ENCODE peak calls at places on chromosome 13, in four cellular contexts. G is K562, B is H1, Q is HepG2. W is an unnamed sample.

GRCh38 chr13:97659602-97660001 is 225.6 kb downstream of the RAP2A start:
- DNase-seq in G (no peak), B (no peak), Q (peak), W (no peak)

GRCh38 chr13:44299544-44299943 is 74.1 kb upstream of the SERP2 start:
- DNase-seq in G (no peak), B (no peak), Q (no peak), W (no peak)

GRCh38 chr13:41049480-41049879 is 11.8 kb upstream of the WBP4 start:
- DNase-seq in G (no peak), B (no peak), Q (no peak), W (no peak)

GRCh38 chr13:95160112-95160906 is 140.9 kb downstream of the ABCC4 start:
- DNase-seq in G (no peak), B (no peak), Q (peak), W (no peak)

GRCh38 chr13:107808388-107808787 is 406.9 kb downstream of the LIG4 start:
- DNase-seq in G (no peak), B (no peak), Q (no peak), W (no peak)

GRCh38 chr13:33697936-33698335 is 120.0 kb upstream of the RFC3 start:
- DNase-seq in G (no peak), B (no peak), Q (no peak), W (no peak)

GRCh38 chr13:74226791-74227475 is 92.7 kb upstream of the KLF12 start:
- DNase-seq in G (no peak), B (no peak), Q (no peak), W (no peak)

GRCh38 chr13:110233682-110234280 is 73.2 kb downstream of the COL4A1 start:
- DNase-seq in G (no peak), B (peak), Q (no peak), W (no peak)

GRCh38 chr13:77521595-77522367 is 13.7 kb upstream of the SCEL start:
- DNase-seq in G (no peak), B (no peak), Q (no peak), W (peak)

GRCh38 chr13:31909889-31910551 is 121.6 kb upstream of the FRY start:
- DNase-seq in G (peak), B (no peak), Q (peak), W (peak)

GRCh38 chr13:45412274-45413049 is 5.7 kb downstream of the SLC25A30 start:
- DNase-seq in G (no peak), B (no peak), Q (no peak), W (no peak)

GRCh38 chr13:111853146-111853545 is 213.8 kb upstream of the SOX1 start:
- DNase-seq in G (no peak), B (peak), Q (no peak), W (no peak)

GRCh38 chr13:21020176-21020575 is 41.2 kb downstream of the LATS2 start:
- DNase-seq in G (no peak), B (no peak), Q (no peak), W (no peak)

GRCh38 chr13:100689191-100689590 is 14.6 kb upstream of the TMTC4 start:
- DNase-seq in G (no peak), B (no peak), Q (no peak), W (no peak)

GRCh38 chr13:86383561-86383960 is 584.3 kb upstream of the SLITRK6 start:
- DNase-seq in G (no peak), B (no peak), Q (no peak), W (no peak)

GRCh38 chr13:24220086-24220703 is 59.7 kb downstream of the SPATA13 start:
- DNase-seq in G (peak), B (no peak), Q (peak), W (peak)

GRCh38 chr13:22793598-22794134 is 387.1 kb upstream of the SGCG start:
- DNase-seq in G (no peak), B (no peak), Q (peak), W (peak)

GRCh38 chr13:30409911-30410704 is 12.2 kb upstream of the UBE2L5 start:
- DNase-seq in G (no peak), B (no peak), Q (no peak), W (no peak)

GRCh38 chr13:79307433-79307861 is 98.6 kb downstream of the RBM26 start:
- DNase-seq in G (no peak), B (no peak), Q (peak), W (no peak)

GRCh38 chr13:97540696-97541095 is 106.7 kb downstream of the RAP2A start:
- DNase-seq in G (no peak), B (no peak), Q (no peak), W (no peak)

GRCh38 chr13:102978168-102978567 is 88.0 kb downstream of the SLC10A2 start:
- DNase-seq in G (no peak), B (no peak), Q (no peak), W (no peak)
- TF ChIP-seq RNF2 in G (no peak), B (no peak), Q (no peak), W (no peak)

GRCh38 chr13:35976126-35976525 is 155.1 kb downstream of the DCLK1 start:
- DNase-seq in G (no peak), B (no peak), Q (no peak), W (no peak)
- TF ChIP-seq MAX in G (no peak), B (no peak), Q (no peak), W (no peak)

GRCh38 chr13:25423831-25424230 is 52.1 kb downstream of the ATP8A2 start:
- DNase-seq in G (no peak), B (peak), Q (no peak), W (no peak)

GRCh38 chr13:25421602-25422001 is 49.8 kb downstream of the ATP8A2 start:
- DNase-seq in G (no peak), B (no peak), Q (peak), W (no peak)

GRCh38 chr13:25420161-25420560 is 48.4 kb downstream of the ATP8A2 start:
- DNase-seq in G (no peak), B (no peak), Q (no peak), W (no peak)

DNA sequence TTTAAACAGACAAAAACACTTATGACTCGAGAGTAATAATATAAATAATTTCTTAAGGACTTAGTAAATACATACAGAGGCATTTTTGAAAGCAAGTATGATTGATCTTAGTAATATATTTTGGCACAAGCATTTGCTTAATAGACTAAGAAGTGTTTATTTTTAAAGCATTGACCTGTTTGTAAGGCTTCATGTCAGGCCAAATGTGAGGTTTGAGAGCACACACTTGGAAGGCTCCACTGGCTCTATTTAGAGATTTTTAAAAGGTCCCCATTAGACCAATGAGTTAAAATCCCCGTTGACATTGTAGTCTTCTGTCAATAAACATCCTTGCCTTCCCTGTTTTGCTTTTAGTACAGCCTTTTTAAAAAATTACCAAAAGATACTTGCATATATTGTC is 50.4 kb downstream of the ATP8A2 start:
- DNase-seq in G (no peak), B (no peak), Q (no peak), W (no peak)
- TF ChIP-seq RFX5 in G (no peak), B (no peak), Q (no peak), W (no peak)

GRCh38 chr13:28394422-28394821 is 100.5 kb downstream of the FLT1 start:
- DNase-seq in G (no peak), B (no peak), Q (no peak), W (no peak)
- TF ChIP-seq RNF2 in G (no peak), B (no peak), Q (no peak), W (no peak)

GRCh38 chr13:87393358-87393757 is 277.8 kb upstream of the SLITRK5 start:
- DNase-seq in G (no peak), B (no peak), Q (no peak), W (no peak)
- TF ChIP-seq MAX in G (no peak), B (no peak), Q (no peak), W (no peak)

GRCh38 chr13:80338781-80339577 is 1.9 kb downstream of the SPRY2 start:
- DNase-seq in G (peak), B (peak), Q (peak), W (no peak)

GRCh38 chr13:80336335-80336734 is 4.6 kb downstream of the SPRY2 start:
- DNase-seq in G (no peak), B (no peak), Q (no peak), W (no peak)

GRCh38 chr13:80339578-80339840 is 1.4 kb downstream of the SPRY2 start:
- DNase-seq in G (peak), B (no peak), Q (no peak), W (no peak)

GRCh38 chr13:80337011-80337688 is 3.8 kb downstream of the SPRY2 start:
- DNase-seq in G (no peak), B (no peak), Q (no peak), W (no peak)

DNA sequence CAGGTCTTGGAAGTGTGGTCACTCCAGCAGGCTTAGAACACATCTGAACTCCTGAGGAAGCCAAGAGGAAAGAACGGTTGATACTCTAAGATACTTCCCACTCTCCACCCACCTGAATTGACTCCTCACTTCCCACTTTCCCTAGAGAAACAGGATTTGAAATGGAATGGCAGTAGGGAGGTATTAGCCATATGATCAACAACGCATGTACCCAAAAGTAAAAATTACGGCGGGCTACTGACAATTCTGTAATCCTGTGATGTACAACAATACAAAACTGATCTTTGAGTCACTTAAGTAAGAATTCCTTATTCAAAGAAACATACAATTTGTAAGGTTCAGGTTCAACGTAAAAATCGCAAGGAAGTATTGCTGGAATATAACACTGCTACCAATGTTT is 3.2 kb downstream of the SPRY2 start:
- DNase-seq in G (no peak), B (no peak), Q (no peak), W (no peak)
- TF ChIP-seq RFX5 in G (no peak), B (no peak), Q (no peak), W (no peak)

GRCh38 chr13:52356327-52356726 is 49.6 kb downstream of the THSD1 start:
- DNase-seq in G (no peak), B (no peak), Q (no peak), W (no peak)
- TF ChIP-seq RNF2 in G (no peak), B (no peak), Q (no peak), W (no peak)

GRCh38 chr13:49772828-49773227 is 19.7 kb downstream of the KPNA3 start:
- DNase-seq in G (no peak), B (no peak), Q (no peak), W (no peak)
- TF ChIP-seq MAX in G (no peak), B (no peak), Q (no peak), W (no peak)

W was measured in A549.